ENCODE peak calls at places on chromosome 4, in four cellular contexts. M is heart right ventricle, R is PC-9, B is upper lobe of right lung. H is an unnamed sample. For H3K4me1, the result is how much of the 10 kb centered on the place peaks cover.

GRCh38 chr4:155552180-155552579 is 114.5 kb upstream of the GUCY1A1 start:
- DNase-seq in M (no peak), R (no peak), B (no peak), H (no peak)

GRCh38 chr4:88275516-88275915 is 8.8 kb downstream of the PPM1K start:
- DNase-seq in B (no peak), R (no peak), M (no peak), H (no peak)

GRCh38 chr4:85778809-85779124 is 303.8 kb downstream of the ARHGAP24 start:
- DNase-seq in M (no peak), B (no peak), R (no peak), H (no peak)

GRCh38 chr4:119189638-119190037 is 22.9 kb upstream of the USP53 start:
- DNase-seq in R (no peak), M (no peak), B (no peak), H (no peak)

GRCh38 chr4:48138936-48139335 is 4.9 kb upstream of the TXK start:
- DNase-seq in M (no peak), B (no peak), R (no peak), H (no peak)

GRCh38 chr4:175954685-175955084 is 111.0 kb upstream of the WDR17 start:
- DNase-seq in B (no peak), R (no peak), M (no peak), H (no peak)

GRCh38 chr4:101862595-101862994 is 72.1 kb downstream of the BANK1 start:
- DNase-seq in R (no peak), B (no peak), M (no peak), H (no peak)

GRCh38 chr4:34720563-34720962 is 1523.8 kb downstream of the ARAP2 start:
- DNase-seq in R (no peak), B (no peak), M (no peak), H (no peak)

GRCh38 chr4:33709247-33709646 is 2535.1 kb downstream of the ARAP2 start:
- DNase-seq in B (no peak), M (no peak), R (no peak), H (no peak)

GRCh38 chr4:7103599-7104365 is 35.9 kb upstream of the GRPEL1 start:
- DNase-seq in M (peak), R (no peak), B (peak), H (peak)

GRCh38 chr4:14064969-14065368 is 437.4 kb upstream of the BOD1L1 start:
- DNase-seq in M (no peak), R (no peak), B (no peak), H (no peak)

GRCh38 chr4:155509619-155510018 is 132.9 kb upstream of the MAP9 start:
- DNase-seq in B (no peak), M (no peak), R (no peak), H (no peak)

GRCh38 chr4:38385286-38386010 is 278.6 kb upstream of the KLF3 start:
- DNase-seq in R (no peak), B (no peak), M (no peak), H (no peak)

GRCh38 chr4:184816962-184817361 is 8.8 kb downstream of the ACSL1 start:
- DNase-seq in B (no peak), M (no peak), R (no peak), H (no peak)

GRCh38 chr4:153209410-153209809 is 5.2 kb downstream of the TRIM2 start:
- DNase-seq in R (no peak), B (no peak), M (no peak), H (no peak)

GRCh38 chr4:6728320-6729029 is 12.5 kb downstream of the BLOC1S4 start:
- DNase-seq in R (no peak), B (no peak), M (no peak), H (no peak)

GRCh38 chr4:83216856-83217683 is 67.5 kb downstream of the COQ2 start:
- DNase-seq in M (no peak), R (no peak), B (no peak), H (no peak)

GRCh38 chr4:83214079-83214478 is 70.5 kb downstream of the COQ2 start:
- DNase-seq in M (no peak), B (no peak), R (no peak), H (no peak)

GRCh38 chr4:83219991-83220360 is 64.6 kb downstream of the COQ2 start:
- DNase-seq in R (no peak), M (no peak), B (no peak), H (no peak)

GRCh38 chr4:83219344-83219990 is 65.1 kb downstream of the COQ2 start:
- DNase-seq in B (peak), R (no peak), M (no peak), H (no peak)

DNA sequence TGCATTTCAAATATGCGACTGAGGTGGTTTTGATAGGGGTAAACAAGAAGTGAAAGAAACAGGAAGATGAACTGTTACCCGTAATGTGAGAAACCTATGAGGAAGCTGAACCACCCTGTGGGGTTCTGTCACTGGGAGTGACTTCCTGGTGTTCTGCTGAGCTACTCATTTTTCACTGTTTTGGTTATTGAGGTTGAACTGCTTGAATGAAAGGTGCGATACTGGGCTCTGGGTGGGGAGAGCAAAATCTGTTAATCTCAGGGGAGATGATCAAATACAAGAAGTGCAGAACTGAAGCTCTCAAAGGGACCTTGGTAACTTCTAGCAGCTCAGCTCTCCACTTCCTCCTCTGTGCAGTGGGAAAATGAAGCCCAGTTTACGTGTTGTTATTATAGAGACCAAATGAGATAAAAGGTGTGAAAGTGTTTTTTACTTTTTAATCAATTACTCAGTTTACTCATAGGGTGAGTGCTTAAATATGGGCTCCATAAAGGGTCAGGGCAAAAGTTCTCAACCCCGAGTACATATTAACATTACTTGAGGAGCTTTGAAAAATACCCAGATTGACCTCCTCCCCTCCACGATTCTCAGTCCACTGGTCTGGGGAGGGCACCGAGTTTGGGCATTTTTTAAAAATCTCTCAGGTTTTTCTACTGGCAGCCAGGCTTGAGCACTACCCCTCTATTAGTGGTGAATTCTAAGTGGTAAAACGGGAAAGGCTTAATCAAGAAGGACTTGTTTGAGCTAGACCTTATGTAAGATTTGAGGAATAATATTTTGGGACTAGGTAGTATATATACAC is 66.7 kb downstream of the COQ2 start:
- DNase-seq in M (no peak), B (no peak), R (no peak), H (no peak)
- H3K4me1 ChIP-seq in M (under half), B (under half), R (under half), H (under half)

GRCh38 chr4:121693450-121693849 is 3.3 kb downstream of the ANXA5 start:
- DNase-seq in R (no peak), M (no peak), B (no peak), H (no peak)

GRCh38 chr4:121688261-121688660 is 8.5 kb downstream of the ANXA5 start:
- DNase-seq in M (no peak), B (no peak), R (no peak), H (no peak)

GRCh38 chr4:121688696-121689095 is 8.1 kb downstream of the ANXA5 start:
- DNase-seq in M (no peak), R (no peak), B (no peak), H (no peak)

GRCh38 chr4:121692261-121692660 is 4.5 kb downstream of the ANXA5 start:
- DNase-seq in M (no peak), R (no peak), B (no peak), H (no peak)

DNA sequence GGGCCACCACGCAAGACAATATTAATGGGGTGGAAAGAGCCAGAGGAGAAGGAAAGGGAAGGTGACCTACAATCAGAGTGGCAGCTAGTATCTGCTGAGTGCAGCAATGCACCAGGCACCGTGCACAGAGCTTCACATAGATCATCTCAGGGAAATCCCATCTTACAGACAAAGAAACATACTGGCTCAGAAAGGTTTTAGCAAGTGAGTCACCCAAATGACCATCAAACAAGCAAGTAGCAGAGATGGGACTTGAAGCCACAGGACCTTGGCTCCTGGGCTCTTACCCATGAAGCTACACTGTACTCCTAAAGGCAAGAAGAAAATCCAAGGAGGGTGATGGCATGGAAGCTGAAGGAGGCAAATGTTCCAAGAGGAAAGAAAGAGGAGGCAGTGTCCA is 6.8 kb downstream of the ANXA5 start:
- DNase-seq in R (no peak), M (no peak), B (no peak), H (no peak)
- H3K4me1 ChIP-seq in R (half or more), M (half or more), B (half or more), H (half or more)

DNA sequence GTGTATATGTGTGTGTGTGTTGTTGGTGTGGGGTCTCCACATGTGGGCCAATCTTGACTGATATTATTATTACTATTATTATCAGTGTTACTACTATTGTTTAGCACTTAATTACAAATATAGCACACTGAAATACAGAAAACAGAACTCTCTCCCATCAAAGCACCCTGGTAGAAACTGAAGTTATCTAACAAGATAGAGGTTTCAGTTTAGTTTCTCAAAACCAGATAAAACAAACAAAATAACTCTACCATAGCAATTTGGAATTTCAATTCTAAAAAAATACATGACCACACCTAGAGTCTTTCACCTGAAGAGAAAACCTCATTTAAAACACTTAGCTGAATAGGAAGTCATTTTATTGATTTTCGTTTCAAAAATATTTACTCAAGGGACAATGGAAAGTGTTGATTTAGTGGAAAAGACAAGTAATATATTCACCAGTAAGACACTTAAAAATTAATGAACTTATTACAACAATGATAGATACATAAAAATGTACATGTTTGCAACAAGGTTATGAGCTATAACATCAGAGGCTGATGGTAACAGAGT is 252.3 kb downstream of the PDHA2 start:
- DNase-seq in B (no peak), R (no peak), M (no peak), H (no peak)
- H3K4me1 ChIP-seq in B (under half), R (under half), M (under half), H (under half)

DNA sequence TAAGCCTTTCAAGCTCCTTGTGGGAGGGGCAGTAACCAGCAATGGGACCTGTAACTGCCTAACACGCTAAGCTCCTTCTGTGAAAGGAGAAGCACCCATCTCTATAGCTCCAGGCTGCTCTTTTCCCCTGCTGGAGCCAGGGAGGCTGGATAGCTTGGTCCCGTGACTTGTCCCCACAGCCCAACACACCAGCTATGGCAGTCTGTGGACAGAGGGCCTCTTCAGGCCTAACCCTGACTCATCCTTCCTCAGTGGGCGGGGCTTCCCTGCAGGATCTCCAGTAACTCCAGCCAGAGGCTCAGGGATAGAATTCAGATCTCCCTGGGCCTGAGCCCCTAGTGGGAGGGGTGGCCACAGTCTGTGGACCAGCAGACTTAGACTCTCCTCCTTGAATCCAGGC is 1290.1 kb downstream of the PCDH7 start:
- DNase-seq in B (no peak), R (peak), M (no peak), H (no peak)
- H3K4me1 ChIP-seq in B (under half), R (under half), M (under half), H (under half)

GRCh38 chr4:81566076-81566663 is 94.5 kb upstream of the RASGEF1B start:
- DNase-seq in R (no peak), M (no peak), B (no peak), H (no peak)
- H3K4me1 ChIP-seq in R (under half), M (under half), B (under half), H (under half)

DNA sequence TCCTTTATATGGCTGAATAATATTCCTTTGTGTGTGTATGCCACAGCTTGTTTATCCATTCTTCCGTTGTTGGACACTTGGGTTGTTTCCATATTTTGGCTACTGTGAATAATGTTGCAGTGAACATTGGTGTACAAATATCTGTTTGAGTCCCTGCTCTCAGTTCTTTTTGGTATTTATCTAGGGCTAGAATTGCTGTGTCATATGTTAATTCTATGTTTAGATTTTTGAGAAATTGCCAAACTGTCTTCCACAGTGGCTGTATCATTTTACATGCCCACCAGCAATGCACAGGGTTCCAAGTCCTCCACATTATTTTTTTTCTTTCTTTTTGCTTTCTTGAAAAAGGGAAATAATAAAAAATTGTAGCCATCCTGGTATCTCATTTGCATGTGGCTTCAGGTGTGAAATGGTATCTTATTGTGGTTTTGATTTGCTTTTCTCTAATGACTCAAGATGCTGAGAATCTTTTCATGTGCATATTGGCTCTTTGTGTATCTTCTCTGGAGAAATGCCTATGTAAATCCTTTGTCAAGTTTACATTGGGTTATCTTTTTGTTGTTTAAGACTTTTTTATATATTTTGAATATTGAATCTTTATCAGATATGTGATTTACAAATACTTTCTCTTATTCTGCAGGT is 129.7 kb downstream of the RAPGEF2 start:
- DNase-seq in B (no peak), M (no peak), R (no peak), H (no peak)
- H3K4me1 ChIP-seq in B (under half), M (half or more), R (under half), H (under half)

GRCh38 chr4:140018931-140019618 is 134.9 kb downstream of the MAML3 start:
- DNase-seq in R (no peak), M (no peak), B (no peak), H (no peak)
- H3K4me1 ChIP-seq in R (half or more), M (under half), B (under half), H (under half)

GRCh38 chr4:128521156-128521555 is 233.5 kb upstream of the PGRMC2 start:
- DNase-seq in M (no peak), R (no peak), B (no peak), H (no peak)

GRCh38 chr4:128525387-128525786 is 237.8 kb upstream of the PGRMC2 start:
- DNase-seq in B (no peak), M (no peak), R (no peak), H (no peak)

GRCh38 chr4:128524311-128524710 is 236.7 kb upstream of the PGRMC2 start:
- DNase-seq in M (peak), B (peak), R (peak), H (no peak)

GRCh38 chr4:128519163-128519810 is 231.7 kb upstream of the PGRMC2 start:
- DNase-seq in M (peak), B (no peak), R (no peak), H (no peak)

DNA sequence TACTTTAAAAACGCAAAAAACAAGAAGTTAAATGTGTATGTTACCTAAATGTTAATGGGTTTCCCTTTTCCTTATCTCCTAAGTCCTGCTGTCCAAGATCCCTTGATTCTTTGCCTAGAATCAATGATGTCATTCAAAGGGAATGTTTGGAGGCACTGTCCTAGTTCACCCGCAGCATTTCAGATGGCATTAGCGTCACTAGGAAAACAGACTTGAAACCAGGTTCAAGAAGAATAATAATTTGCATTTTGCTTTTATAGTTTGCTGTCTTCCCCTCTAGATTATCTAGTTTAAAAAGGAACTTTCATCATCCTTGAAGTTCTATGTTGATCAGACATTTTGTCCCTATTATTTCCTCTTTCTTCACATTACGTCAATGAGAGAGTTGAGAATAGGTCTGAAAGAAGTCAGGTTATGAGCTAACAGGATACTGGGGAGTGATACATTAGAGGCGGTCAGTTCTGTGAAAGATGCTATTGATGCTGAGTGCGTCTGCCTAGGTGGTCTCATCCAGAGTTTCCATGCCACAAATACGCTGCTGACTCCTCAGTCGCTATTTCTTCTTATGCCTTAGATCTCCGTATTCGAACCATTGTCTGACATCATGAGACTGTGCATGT is 234.1 kb upstream of the PGRMC2 start:
- DNase-seq in B (no peak), R (no peak), M (no peak), H (no peak)
- H3K4me1 ChIP-seq in B (under half), R (half or more), M (half or more), H (under half)